ENCODE peak calls at places on chromosomes 11 and 22, in ten cellular contexts. One of them, this sample, is unnamed.

GRCh38 chr22:36162127-36163034 is 1.8 kb upstream of the APOL3 start:
- DNase-seq in HCT116: no peak
- DNase-seq in mesenchymal stem cell: no peak
- DNase-seq in PC-3: no peak
- DNase-seq in IMR-90: no peak
- DNase-seq in MM.1S: peak
- DNase-seq in fibroblast of lung: no peak
- DNase-seq in astrocyte: no peak
- DNase-seq in PC-9: no peak
- DNase-seq in K562: no peak
- DNase-seq in this sample: no peak

GRCh38 chr11:116109228-116109627 is 605.0 kb upstream of the CADM1 start:
- DNase-seq in HCT116: peak
- DNase-seq in mesenchymal stem cell: peak
- DNase-seq in PC-3: peak
- DNase-seq in IMR-90: peak
- DNase-seq in MM.1S: no peak
- DNase-seq in fibroblast of lung: peak
- DNase-seq in astrocyte: peak
- DNase-seq in PC-9: no peak
- DNase-seq in K562: peak
- DNase-seq in this sample: peak

GRCh38 chr11:79209540-79210266 is 231.1 kb downstream of the TENM4 start:
- DNase-seq in HCT116: no peak
- DNase-seq in mesenchymal stem cell: no peak
- DNase-seq in PC-3: peak
- DNase-seq in IMR-90: peak
- DNase-seq in MM.1S: no peak
- DNase-seq in fibroblast of lung: peak
- DNase-seq in astrocyte: no peak
- DNase-seq in PC-9: no peak
- DNase-seq in K562: no peak
- DNase-seq in this sample: no peak

GRCh38 chr11:92885600-92885999 is 83.9 kb upstream of the MTNR1B start:
- DNase-seq in HCT116: no peak
- DNase-seq in mesenchymal stem cell: no peak
- DNase-seq in PC-3: no peak
- DNase-seq in IMR-90: no peak
- DNase-seq in MM.1S: no peak
- DNase-seq in fibroblast of lung: no peak
- DNase-seq in astrocyte: no peak
- DNase-seq in PC-9: no peak
- DNase-seq in K562: no peak
- DNase-seq in this sample: no peak

GRCh38 chr22:33811686-33812085 is 108.6 kb downstream of the LARGE1 start:
- DNase-seq in HCT116: no peak
- DNase-seq in mesenchymal stem cell: peak
- DNase-seq in PC-3: no peak
- DNase-seq in IMR-90: peak
- DNase-seq in MM.1S: no peak
- DNase-seq in fibroblast of lung: peak
- DNase-seq in astrocyte: peak
- DNase-seq in PC-9: no peak
- DNase-seq in K562: no peak
- DNase-seq in this sample: no peak

GRCh38 chr11:100684101-100685065 is 2.7 kb upstream of the ARHGAP42 start:
- DNase-seq in HCT116: peak
- DNase-seq in mesenchymal stem cell: no peak
- DNase-seq in PC-3: peak
- DNase-seq in IMR-90: no peak
- DNase-seq in MM.1S: peak
- DNase-seq in fibroblast of lung: no peak
- DNase-seq in astrocyte: peak
- DNase-seq in PC-9: peak
- DNase-seq in K562: no peak
- DNase-seq in this sample: no peak

GRCh38 chr11:66418168-66418985 is 2.5 kb upstream of the NPAS4 start:
- DNase-seq in HCT116: peak
- DNase-seq in mesenchymal stem cell: peak
- DNase-seq in PC-3: peak
- DNase-seq in IMR-90: peak
- DNase-seq in MM.1S: peak
- DNase-seq in fibroblast of lung: peak
- DNase-seq in astrocyte: peak
- DNase-seq in PC-9: peak
- DNase-seq in K562: peak
- DNase-seq in this sample: no peak

GRCh38 chr11:218815-219593 is 11.5 kb downstream of the RIC8A start:
- DNase-seq in HCT116: no peak
- DNase-seq in mesenchymal stem cell: no peak
- DNase-seq in PC-3: no peak
- DNase-seq in IMR-90: no peak
- DNase-seq in MM.1S: no peak
- DNase-seq in fibroblast of lung: no peak
- DNase-seq in astrocyte: no peak
- DNase-seq in PC-9: no peak
- DNase-seq in K562: no peak
- DNase-seq in this sample: no peak

GRCh38 chr22:46797355-46797754 is 34.9 kb downstream of the TBC1D22A start:
- DNase-seq in HCT116: no peak
- DNase-seq in mesenchymal stem cell: peak
- DNase-seq in PC-3: peak
- DNase-seq in IMR-90: peak
- DNase-seq in MM.1S: no peak
- DNase-seq in fibroblast of lung: peak
- DNase-seq in astrocyte: no peak
- DNase-seq in PC-9: no peak
- DNase-seq in K562: no peak
- DNase-seq in this sample: no peak

GRCh38 chr11:66641834-66642233 is 3.3 kb downstream of the RBM4 start:
- DNase-seq in HCT116: no peak
- DNase-seq in mesenchymal stem cell: no peak
- DNase-seq in PC-3: no peak
- DNase-seq in IMR-90: no peak
- DNase-seq in MM.1S: no peak
- DNase-seq in fibroblast of lung: no peak
- DNase-seq in astrocyte: peak
- DNase-seq in PC-9: peak
- DNase-seq in K562: no peak
- DNase-seq in this sample: no peak

GRCh38 chr11:96155627-96156378 is 187.2 kb downstream of the MAML2 start:
- DNase-seq in HCT116: peak
- DNase-seq in mesenchymal stem cell: peak
- DNase-seq in PC-3: peak
- DNase-seq in IMR-90: peak
- DNase-seq in MM.1S: no peak
- DNase-seq in fibroblast of lung: peak
- DNase-seq in astrocyte: peak
- DNase-seq in PC-9: peak
- DNase-seq in K562: peak
- DNase-seq in this sample: peak

GRCh38 chr11:2484576-2485125 is 39.8 kb downstream of the KCNQ1 start:
- DNase-seq in HCT116: no peak
- DNase-seq in mesenchymal stem cell: no peak
- DNase-seq in PC-3: no peak
- DNase-seq in IMR-90: no peak
- DNase-seq in MM.1S: no peak
- DNase-seq in fibroblast of lung: no peak
- DNase-seq in astrocyte: no peak
- DNase-seq in PC-9: no peak
- DNase-seq in K562: peak
- DNase-seq in this sample: no peak

GRCh38 chr22:45757068-45757467 is 85.4 kb downstream of the ATXN10 start:
- DNase-seq in HCT116: no peak
- DNase-seq in mesenchymal stem cell: no peak
- DNase-seq in PC-3: no peak
- DNase-seq in IMR-90: peak
- DNase-seq in MM.1S: no peak
- DNase-seq in fibroblast of lung: peak
- DNase-seq in astrocyte: peak
- DNase-seq in PC-9: no peak
- DNase-seq in K562: no peak
- DNase-seq in this sample: no peak

GRCh38 chr11:34208266-34209135 is 103.1 kb downstream of the NAT10 start:
- DNase-seq in HCT116: no peak
- DNase-seq in mesenchymal stem cell: no peak
- DNase-seq in PC-3: no peak
- DNase-seq in IMR-90: peak
- DNase-seq in MM.1S: no peak
- DNase-seq in fibroblast of lung: no peak
- DNase-seq in astrocyte: peak
- DNase-seq in PC-9: peak
- DNase-seq in K562: peak
- DNase-seq in this sample: no peak

GRCh38 chr22:27100323-27100722 is 442.9 kb downstream of the MIAT start:
- DNase-seq in HCT116: no peak
- DNase-seq in mesenchymal stem cell: no peak
- DNase-seq in PC-3: no peak
- DNase-seq in IMR-90: no peak
- DNase-seq in MM.1S: no peak
- DNase-seq in fibroblast of lung: no peak
- DNase-seq in astrocyte: no peak
- DNase-seq in PC-9: no peak
- DNase-seq in K562: no peak
- DNase-seq in this sample: no peak
- H3K4me2 ChIP-seq in HCT116: no peak
- H3K4me2 ChIP-seq in mesenchymal stem cell: peak
- H3K4me2 ChIP-seq in PC-3: no peak
- H3K4me2 ChIP-seq in IMR-90: no peak
- H3K4me2 ChIP-seq in MM.1S: no peak
- H3K4me2 ChIP-seq in fibroblast of lung: no peak
- H3K4me2 ChIP-seq in astrocyte: peak
- H3K4me2 ChIP-seq in PC-9: peak
- H3K4me2 ChIP-seq in K562: no peak
- H3K4me2 ChIP-seq in this sample: no peak

GRCh38 chr11:47001666-47002285 is 65.2 kb downstream of the CSTPP1 start:
- DNase-seq in HCT116: no peak
- DNase-seq in mesenchymal stem cell: peak
- DNase-seq in PC-3: no peak
- DNase-seq in IMR-90: peak
- DNase-seq in MM.1S: no peak
- DNase-seq in fibroblast of lung: peak
- DNase-seq in astrocyte: peak
- DNase-seq in PC-9: no peak
- DNase-seq in K562: no peak
- DNase-seq in this sample: no peak
- H2AFZ ChIP-seq in HCT116: no peak
- H2AFZ ChIP-seq in mesenchymal stem cell: no peak
- H2AFZ ChIP-seq in PC-3: no peak
- H2AFZ ChIP-seq in IMR-90: no peak
- H2AFZ ChIP-seq in MM.1S: no peak
- H2AFZ ChIP-seq in fibroblast of lung: no peak
- H2AFZ ChIP-seq in astrocyte: no peak
- H2AFZ ChIP-seq in PC-9: no peak
- H2AFZ ChIP-seq in K562: no peak
- H2AFZ ChIP-seq in this sample: no peak

DNA sequence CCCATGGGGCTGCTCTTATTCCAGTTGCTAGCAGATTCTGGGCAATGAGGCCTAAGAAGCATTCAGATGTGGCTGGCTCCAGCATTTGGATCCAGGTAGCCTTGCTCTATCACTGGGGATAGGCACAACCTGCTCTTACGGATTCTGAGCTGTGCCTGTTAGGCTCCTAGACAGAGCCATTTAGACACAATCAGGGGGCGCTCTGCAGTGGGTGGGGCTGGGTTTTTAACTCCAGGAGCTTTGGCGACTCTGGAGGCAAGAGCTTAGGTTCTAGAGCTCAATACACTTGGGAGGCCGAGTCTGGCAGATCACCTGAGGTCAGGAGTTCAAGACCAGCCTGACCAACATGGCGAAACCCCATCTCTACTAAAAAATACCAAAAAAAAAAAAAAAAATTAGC is 32.0 kb downstream of the KCNC1 start:
- DNase-seq in HCT116: peak
- DNase-seq in mesenchymal stem cell: no peak
- DNase-seq in PC-3: no peak
- DNase-seq in IMR-90: no peak
- DNase-seq in MM.1S: no peak
- DNase-seq in fibroblast of lung: no peak
- DNase-seq in astrocyte: no peak
- DNase-seq in PC-9: no peak
- DNase-seq in K562: peak
- DNase-seq in this sample: no peak
- H3K27ac ChIP-seq in HCT116: no peak
- H3K27ac ChIP-seq in mesenchymal stem cell: no peak
- H3K27ac ChIP-seq in PC-3: no peak
- H3K27ac ChIP-seq in IMR-90: no peak
- H3K27ac ChIP-seq in MM.1S: no peak
- H3K27ac ChIP-seq in fibroblast of lung: no peak
- H3K27ac ChIP-seq in astrocyte: no peak
- H3K27ac ChIP-seq in PC-9: no peak
- H3K27ac ChIP-seq in K562: no peak
- H3K27ac ChIP-seq in this sample: no peak

GRCh38 chr11:3721002-3721401 is 49.8 kb upstream of the CHRNA10 start:
- DNase-seq in HCT116: no peak
- DNase-seq in mesenchymal stem cell: no peak
- DNase-seq in PC-3: no peak
- DNase-seq in IMR-90: no peak
- DNase-seq in MM.1S: no peak
- DNase-seq in fibroblast of lung: no peak
- DNase-seq in astrocyte: no peak
- DNase-seq in PC-9: no peak
- DNase-seq in K562: no peak
- DNase-seq in this sample: no peak

GRCh38 chr11:3722100-3722499 is 50.9 kb upstream of the CHRNA10 start:
- DNase-seq in HCT116: no peak
- DNase-seq in mesenchymal stem cell: no peak
- DNase-seq in PC-3: no peak
- DNase-seq in IMR-90: no peak
- DNase-seq in MM.1S: no peak
- DNase-seq in fibroblast of lung: no peak
- DNase-seq in astrocyte: no peak
- DNase-seq in PC-9: no peak
- DNase-seq in K562: no peak
- DNase-seq in this sample: no peak

GRCh38 chr11:3723014-3723708 is 52.0 kb upstream of the CHRNA10 start:
- DNase-seq in HCT116: no peak
- DNase-seq in mesenchymal stem cell: peak
- DNase-seq in PC-3: peak
- DNase-seq in IMR-90: peak
- DNase-seq in MM.1S: no peak
- DNase-seq in fibroblast of lung: peak
- DNase-seq in astrocyte: peak
- DNase-seq in PC-9: peak
- DNase-seq in K562: no peak
- DNase-seq in this sample: no peak
- H3K4me2 ChIP-seq in HCT116: no peak
- H3K4me2 ChIP-seq in mesenchymal stem cell: no peak
- H3K4me2 ChIP-seq in PC-3: no peak
- H3K4me2 ChIP-seq in IMR-90: no peak
- H3K4me2 ChIP-seq in MM.1S: no peak
- H3K4me2 ChIP-seq in fibroblast of lung: no peak
- H3K4me2 ChIP-seq in astrocyte: peak
- H3K4me2 ChIP-seq in PC-9: no peak
- H3K4me2 ChIP-seq in K562: no peak
- H3K4me2 ChIP-seq in this sample: no peak

This sample was measured in keratinocyte.